ENCODE peak calls at places on chromosomes 12 and 14, in ten cellular contexts. G, X, H, S, R, D, C, A, Q and E are unnamed samples.

GRCh38 chr12:61487728-61488127 is 772.5 kb upstream of the USP15 start:
- DNase-seq in C (peak; percentile 56), Q (no peak), R (no peak), H (no peak), A (no peak), S (no peak), G (no peak), D (no peak), X (no peak), E (no peak)

GRCh38 chr12:124737040-124737419 is 126.6 kb downstream of the SCARB1 start:
- DNase-seq in G (no peak), H (no peak), S (no peak), Q (no peak), X (no peak), A (no peak), R (no peak), D (no peak), C (no peak), E (no peak)

GRCh38 chr12:13024151-13024946 is 19.8 kb upstream of the FAM234B start:
- DNase-seq in G (no peak), S (peak; percentile 60), X (no peak), D (peak; percentile 51), A (no peak), H (no peak), C (no peak), Q (no peak), R (no peak), E (no peak)

GRCh38 chr14:35385042-35385839 is 19.3 kb downstream of the NFKBIA start:
- DNase-seq in C (no peak), G (no peak), A (no peak), H (no peak), S (peak; percentile 77), R (no peak), X (no peak), Q (peak; percentile 45), D (no peak), E (no peak)

GRCh38 chr12:3236345-3237153 is 159.4 kb downstream of the TSPAN9 start:
- DNase-seq in D (no peak), C (peak; percentile 29), G (no peak), R (no peak), S (peak; percentile 82), Q (no peak), X (no peak), A (no peak), H (no peak), E (no peak)

GRCh38 chr14:68939893-68940613 is 39.0 kb downstream of the ACTN1 start:
- DNase-seq in R (peak; percentile 80), C (no peak), G (no peak), S (no peak), X (no peak), D (peak; percentile 96), A (peak; percentile 64), H (no peak), Q (peak; percentile 83), E (no peak)

GRCh38 chr12:27730097-27730588 is 19.5 kb downstream of the MRPS35 start:
- DNase-seq in R (no peak), H (no peak), D (no peak), C (no peak), Q (no peak), G (no peak), S (no peak), A (no peak), X (no peak), E (no peak)

GRCh38 chr12:132836803-132837331 is 8.2 kb upstream of the GOLGA3 start:
- DNase-seq in G (no peak), Q (no peak), H (no peak), S (no peak), D (no peak), R (no peak), C (peak; percentile 18), A (no peak), X (no peak), E (no peak)

GRCh38 chr14:101707863-101708620 is 53.5 kb upstream of the PPP2R5C start:
- DNase-seq in R (no peak), H (no peak), C (no peak), X (no peak), G (no peak), A (no peak), S (no peak), Q (no peak), D (no peak), E (peak; percentile 55)

GRCh38 chr12:123401753-123402683 is 18.1 kb downstream of the KMT5A start:
- DNase-seq in S (no peak), C (no peak), Q (no peak), A (no peak), H (no peak), X (no peak), D (no peak), R (no peak), G (no peak), E (no peak)

GRCh38 chr12:57693659-57694458 is at the start of gene OS9:
- DNase-seq in H (peak; percentile 97), Q (peak; percentile 95), R (peak; percentile 99), S (peak; percentile 98), D (peak; percentile 98), X (peak; percentile 89), A (peak; percentile 97), C (peak; percentile 100), G (peak; percentile 96), E (peak; percentile 90)

GRCh38 chr12:108980831-108981618 is 39.8 kb downstream of the SVOP start:
- DNase-seq in S (no peak), G (no peak), C (no peak), D (peak; percentile 80), X (no peak), A (no peak), Q (no peak), H (no peak), R (no peak), E (no peak)

GRCh38 chr14:34081576-34082136 is 130.8 kb upstream of the EGLN3 start:
- DNase-seq in C (no peak), Q (no peak), S (peak; percentile 46), R (no peak), D (peak; percentile 12), H (no peak), X (no peak), G (no peak), A (no peak), E (no peak)

GRCh38 chr12:89848732-89849131 is 140.1 kb upstream of the ATP2B1 start:
- DNase-seq in H (no peak), R (no peak), S (no peak), Q (no peak), G (no peak), D (no peak), A (no peak), X (no peak), C (no peak), E (no peak)

GRCh38 chr12:54389536-54390175 is 5.1 kb upstream of the ZNF385A start:
- DNase-seq in D (no peak), R (no peak), C (no peak), G (no peak), H (no peak), Q (no peak), X (no peak), A (no peak), S (no peak), E (no peak)

GRCh38 chr12:10867381-10867780 is 16.7 kb downstream of the PRH1 start:
- DNase-seq in G (no peak), A (no peak), S (no peak), D (no peak), X (no peak), H (no peak), C (no peak), R (no peak), Q (no peak), E (no peak)

GRCh38 chr12:119938049-119938667 is 50.9 kb upstream of the BICDL1 start:
- DNase-seq in G (peak; percentile 69), Q (no peak), C (peak; percentile 64), H (peak; percentile 14), X (peak; percentile 64), D (peak; percentile 22), A (peak; percentile 56), S (peak; percentile 38), R (peak; percentile 10), E (peak; percentile 84)

GRCh38 chr12:30108666-30109065 is 324.9 kb upstream of the TMTC1 start:
- DNase-seq in H (no peak), R (no peak), G (no peak), C (no peak), X (no peak), A (no peak), S (no peak), D (no peak), Q (no peak), E (no peak)

GRCh38 chr12:65761301-65761700 is 63.0 kb upstream of the HMGA2 start:
- DNase-seq in R (no peak), H (no peak), C (no peak), S (no peak), G (no peak), A (no peak), D (no peak), Q (no peak), X (no peak), E (no peak)

GRCh38 chr12:108634225-108634795 is 616 bp upstream of the SELPLG start:
- DNase-seq in S (no peak), A (peak; percentile 49), H (peak; percentile 51), X (no peak), D (no peak), Q (no peak), G (peak; percentile 30), C (peak; percentile 66), R (no peak), E (peak; percentile 74)

GRCh38 chr12:116592116-116592637 is 33.0 kb downstream of the MAP1LC3B2 start:
- DNase-seq in H (no peak), D (no peak), R (no peak), G (no peak), X (no peak), C (no peak), A (no peak), Q (no peak), S (no peak), E (no peak)

GRCh38 chr14:39376671-39377403 is 55.4 kb downstream of the FBXO33 start:
- DNase-seq in D (peak; percentile 12), Q (no peak), C (no peak), S (no peak), X (no peak), A (no peak), R (no peak), G (no peak), H (no peak), E (no peak)

GRCh38 chr12:109020750-109021380 is at the start of gene SVOP:
- DNase-seq in A (peak; percentile 26), D (peak; percentile 22), X (no peak), H (no peak), S (peak; percentile 50), Q (no peak), C (no peak), G (no peak), R (peak; percentile 47), E (peak; percentile 61)

GRCh38 chr12:132275110-132275531 is 54.3 kb downstream of the GALNT9 start:
- DNase-seq in A (no peak), D (no peak), X (no peak), S (no peak), G (no peak), R (no peak), Q (no peak), C (no peak), H (no peak), E (no peak)

GRCh38 chr12:105214141-105214540 is 21.8 kb downstream of the APPL2 start:
- DNase-seq in S (no peak), A (no peak), R (no peak), G (no peak), C (no peak), H (no peak), D (peak; percentile 2), Q (no peak), X (no peak), E (no peak)

GRCh38 chr12:104138747-104139186 is 757 bp upstream of the NFYB start:
- DNase-seq in G (no peak), D (no peak), H (no peak), A (no peak), Q (no peak), C (no peak), S (no peak), R (no peak), X (no peak), E (no peak)

GRCh38 chr14:90239139-90239538 is 17.2 kb upstream of the PSMC1 start:
- DNase-seq in X (no peak), Q (no peak), A (no peak), G (no peak), H (no peak), S (no peak), D (no peak), R (no peak), C (peak; percentile 39), E (no peak)

GRCh38 chr14:39988939-39989338 is 556.7 kb upstream of the FBXO33 start:
- DNase-seq in H (no peak), Q (no peak), G (no peak), S (peak; percentile 69), D (no peak), C (peak; percentile 61), R (no peak), A (no peak), X (no peak), E (no peak)